ENCODE peak calls at places on chromosomes 4 and X, in seven cellular contexts. U is amniotic epithelial cell, L is GM12865, B is GM19239, S is COR-L47, G is MCF 10A, I is lung microvascular endothelial cell. V is an unnamed sample.

GRCh38 chrX:44261286-44261685 is 82.2 kb downstream of the EFHC2 start:
- DNase-seq in B (no peak), S (no peak), L (no peak), I (no peak), U (peak; percentile 0), G (no peak), V (no peak)

GRCh38 chrX:1466971-1467561 is 14.4 kb upstream of the ASMTL start:
- DNase-seq in B (peak; percentile 84), S (no peak), U (no peak), G (no peak), L (peak; percentile 86), I (no peak), V (no peak)

GRCh38 chrX:130120746-130121504 is 10.6 kb upstream of the ELF4 start:
- DNase-seq in U (peak; percentile 59), G (peak; percentile 77), S (no peak), I (peak; percentile 83), L (peak; percentile 67), B (peak; percentile 56), V (peak; percentile 54)

GRCh38 chrX:24097741-24098140 is 43.0 kb downstream of the EIF2S3 start:
- DNase-seq in U (peak; percentile 39), S (no peak), I (no peak), L (no peak), G (no peak), B (no peak), V (no peak)

GRCh38 chr4:48546336-48546735 is 56.3 kb downstream of the ZAR1 start:
- DNase-seq in U (peak; percentile 42), S (peak; percentile 29), B (no peak), L (peak; percentile 50), I (peak; percentile 54), G (peak; percentile 55), V (peak; percentile 39)

GRCh38 chr4:182222766-182223165 is 20.4 kb upstream of the TENM3 start:
- DNase-seq in I (no peak), U (no peak), B (no peak), S (no peak), L (no peak), G (no peak), V (no peak)

GRCh38 chrX:54495814-54496516 is at the start of gene FGD1:
- DNase-seq in G (peak; percentile 58), L (peak; percentile 8), B (peak; percentile 38), I (peak; percentile 51), U (peak; percentile 42), S (peak; percentile 17), V (peak; percentile 64)

GRCh38 chr4:8378101-8378724 is 62.3 kb downstream of the ACOX3 start:
- DNase-seq in S (no peak), G (no peak), I (no peak), B (no peak), L (no peak), U (no peak), V (no peak)

GRCh38 chr4:148438047-148438446 is 4.2 kb downstream of the NR3C2 start:
- DNase-seq in G (no peak), U (no peak), B (no peak), L (no peak), S (no peak), I (no peak), V (no peak)

GRCh38 chr4:153318696-153319320 is 25.7 kb upstream of the MND1 start:
- DNase-seq in U (peak; percentile 49), G (peak; percentile 68), L (peak; percentile 45), I (peak; percentile 61), B (peak; percentile 28), S (peak; percentile 55), V (peak; percentile 66)

V was measured in PC-3.